ENCODE peak calls at places on chromosome 11, in six cellular contexts. W is HEK293T; D is activated CD8-positive, alpha-beta memory T cell treated with anti-CD3 and anti-CD28 coated beads, Interleukin-2, amount 50 U/mL, for 4 hours; I is KBM-7; Z is PC-3; Y is stimulated activated CD4-positive, alpha-beta T cell treated with anti-CD3 and anti-CD28 coated beads, Interleukin-1b, Interleukin-23, amount 100 ng/mL, for 24 hours. R is an unnamed sample.

GRCh38 chr11:129440028-129440630 is 64.5 kb downstream of the BARX2 start:
- DNase-seq in D (no peak), I (no peak), Y (no peak), W (no peak), Z (peak), R (no peak)

GRCh38 chr11:73376803-73377629 is 817 bp downstream of the RELT start:
- DNase-seq in Y (peak), W (peak), D (peak), Z (peak), I (peak), R (no peak)

GRCh38 chr11:113906038-113906437 is 1.4 kb downstream of the HTR3B start:
- DNase-seq in W (peak), I (no peak), Z (peak), Y (no peak), D (no peak), R (no peak)

GRCh38 chr11:134757633-134758032 is 345.6 kb upstream of the B3GAT1 start:
- DNase-seq in D (no peak), I (no peak), Z (no peak), W (no peak), Y (no peak), R (no peak)

GRCh38 chr11:68297812-68298658 is 14.4 kb upstream of the LRP5 start:
- DNase-seq in Z (peak), W (peak), Y (peak), I (peak), D (peak), R (no peak)

GRCh38 chr11:78067704-78068103 is 4.0 kb downstream of the THRSP start:
- DNase-seq in Y (no peak), W (no peak), I (no peak), D (no peak), Z (no peak), R (no peak)

GRCh38 chr11:64396079-64396591 is 37.2 kb downstream of the RPS6KA4 start:
- DNase-seq in D (no peak), W (no peak), Y (no peak), Z (no peak), I (peak), R (no peak)

GRCh38 chr11:65651589-65652510 is 10.9 kb downstream of the RELA start:
- DNase-seq in Y (no peak), D (no peak), W (no peak), I (no peak), Z (peak), R (no peak)

GRCh38 chr11:289145-289705 is 299 bp downstream of the PGGHG start:
- DNase-seq in Z (no peak), I (no peak), Y (no peak), D (peak), W (no peak), R (no peak)

GRCh38 chr11:45607995-45608394 is 57.4 kb downstream of the CHST1 start:
- DNase-seq in Z (no peak), Y (no peak), D (no peak), W (no peak), I (no peak), R (no peak)

GRCh38 chr11:4637662-4638047 is 378 bp downstream of the OR51D1 start:
- DNase-seq in W (no peak), D (no peak), I (no peak), Y (no peak), Z (no peak), R (no peak)

GRCh38 chr11:66543263-66544107 is 2.4 kb downstream of the ZDHHC24 start:
- DNase-seq in Z (no peak), W (no peak), I (peak), D (peak), Y (no peak), R (no peak)

GRCh38 chr11:112281776-112282175 is 21.1 kb upstream of the PLET1 start:
- DNase-seq in Y (no peak), I (peak), D (no peak), Z (no peak), W (no peak), R (no peak)

GRCh38 chr11:114088216-114088615 is 28.7 kb downstream of the ZBTB16 start:
- DNase-seq in W (no peak), Y (no peak), Z (peak), D (no peak), I (no peak), R (no peak)

GRCh38 chr11:122100222-122101080 is 15.6 kb downstream of the BLID start:
- DNase-seq in I (no peak), Z (no peak), D (no peak), W (no peak), Y (no peak), R (no peak)

GRCh38 chr11:1573077-1573846 is 1.2 kb upstream of the DUSP8 start:
- DNase-seq in D (no peak), W (no peak), Y (no peak), Z (no peak), I (no peak), R (no peak)